ENCODE peak calls at places on chromosomes 5 and 9, in six cellular contexts. T, X, C, Z, W and D are unnamed samples. For H3K4me1, the result is how much of the 10 kb centered on the place peaks cover.

GRCh38 chr9:37936965-37937364 is 33.0 kb upstream of the SLC25A51 start:
- DNase-seq in T (no peak), X (no peak), C (no peak), Z (no peak), W (no peak), D (no peak)

GRCh38 chr5:170651902-170652301 is 131.6 kb upstream of the GABRP start:
- DNase-seq in T (no peak), X (peak), C (no peak), Z (no peak), W (no peak), D (no peak)

GRCh38 chr5:124735169-124735858 is 11.1 kb downstream of the ZNF608 start:
- DNase-seq in T (no peak), X (no peak), C (no peak), Z (peak), W (no peak), D (peak)

GRCh38 chr9:13719981-13720380 is 440.5 kb upstream of the MPDZ start:
- DNase-seq in T (no peak), X (no peak), C (no peak), Z (no peak), W (no peak), D (no peak)

GRCh38 chr9:84481819-84482218 is 141.3 kb upstream of the SLC28A3 start:
- DNase-seq in T (no peak), X (no peak), C (no peak), Z (no peak), W (no peak), D (no peak)

GRCh38 chr5:23289162-23289561 is 218.2 kb upstream of the PRDM9 start:
- DNase-seq in T (no peak), X (no peak), C (no peak), Z (no peak), W (no peak), D (no peak)

GRCh38 chr9:121305269-121305994 is 37.5 kb downstream of the GSN start:
- DNase-seq in T (no peak), X (peak), C (peak), Z (peak), W (peak), D (peak)

GRCh38 chr5:60843693-60844428 is at the start of gene ELOVL7:
- DNase-seq in T (peak), X (peak), C (peak), Z (peak), W (no peak), D (peak)

GRCh38 chr9:16134351-16134750 is 581.5 kb downstream of the CCDC171 start:
- DNase-seq in T (no peak), X (no peak), C (no peak), Z (no peak), W (no peak), D (no peak)

GRCh38 chr5:178520851-178521250 is 69.3 kb downstream of the COL23A1 start:
- DNase-seq in T (no peak), X (no peak), C (no peak), Z (no peak), W (no peak), D (no peak)

GRCh38 chr5:56359809-56360685 is 126.9 kb upstream of the ANKRD55 start:
- DNase-seq in T (no peak), X (no peak), C (no peak), Z (no peak), W (no peak), D (no peak)

GRCh38 chr5:28473531-28474107 is 1435.2 kb upstream of the CDH9 start:
- DNase-seq in T (no peak), X (no peak), C (no peak), Z (no peak), W (no peak), D (no peak)

GRCh38 chr5:116359575-116359974 is 215.0 kb downstream of the SEMA6A start:
- DNase-seq in T (no peak), X (no peak), C (no peak), Z (no peak), W (no peak), D (no peak)

GRCh38 chr5:55343609-55344008 is 35.8 kb downstream of the MTREX start:
- DNase-seq in T (no peak), X (no peak), C (no peak), Z (no peak), W (no peak), D (no peak)

GRCh38 chr5:4639959-4640358 is 500.2 kb upstream of the ADAMTS16 start:
- DNase-seq in T (no peak), X (no peak), C (no peak), Z (no peak), W (no peak), D (no peak)

GRCh38 chr5:147223951-147224791 is 10.7 kb upstream of the STK32A start:
- DNase-seq in T (no peak), X (no peak), C (peak), Z (no peak), W (no peak), D (peak)

GRCh38 chr9:37229882-37230482 is 109.6 kb downstream of the ZCCHC7 start:
- DNase-seq in T (peak), X (no peak), C (no peak), Z (no peak), W (no peak), D (no peak)

GRCh38 chr5:54049144-54049543 is 261.2 kb downstream of the ARL15 start:
- DNase-seq in T (no peak), X (no peak), C (no peak), Z (no peak), W (no peak), D (no peak)

GRCh38 chr9:86525182-86525581 is 171.0 kb upstream of the TUT7 start:
- DNase-seq in T (no peak), X (no peak), C (no peak), Z (no peak), W (no peak), D (no peak)

GRCh38 chr5:126000533-126000932 is 422.7 kb upstream of the GRAMD2B start:
- DNase-seq in T (no peak), X (no peak), C (no peak), Z (no peak), W (no peak), D (no peak)

GRCh38 chr9:115517335-115518075 is 399.5 kb upstream of the TNC start:
- DNase-seq in T (no peak), X (no peak), C (no peak), Z (no peak), W (no peak), D (no peak)

GRCh38 chr5:71757590-71758543 is 38.8 kb downstream of the CARTPT start:
- DNase-seq in T (peak), X (peak), C (peak), Z (peak), W (peak), D (peak)

GRCh38 chr9:132543251-132543650 is 39.2 kb upstream of the BARHL1 start:
- DNase-seq in T (no peak), X (no peak), C (no peak), Z (no peak), W (no peak), D (peak)

GRCh38 chr5:133753856-133754255 is 141.5 kb upstream of the FSTL4 start:
- DNase-seq in T (no peak), X (no peak), C (no peak), Z (no peak), W (no peak), D (no peak)

GRCh38 chr5:17415282-17415681 is 82.7 kb upstream of the TAF11L2 start:
- DNase-seq in T (no peak), X (no peak), C (no peak), Z (no peak), W (no peak), D (no peak)

DNA sequence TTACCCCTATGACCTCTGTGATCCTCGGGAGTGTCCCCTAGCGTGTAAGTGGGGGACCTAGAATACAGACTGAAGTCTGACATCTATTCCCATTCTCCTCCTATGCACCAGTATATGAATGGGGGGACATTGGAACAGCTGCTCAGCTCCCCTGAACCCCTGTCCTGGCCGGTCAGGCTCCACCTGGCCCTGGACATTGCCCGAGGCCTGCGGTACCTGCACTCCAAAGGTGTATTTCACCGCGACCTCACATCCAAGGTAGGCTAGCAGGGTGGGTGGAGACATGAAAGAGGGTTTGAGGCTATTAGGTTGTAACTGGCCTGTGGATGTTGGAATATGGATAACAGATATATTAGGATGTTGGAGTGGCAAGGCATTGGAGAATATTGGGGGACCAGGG is 1.7 kb downstream of the TESK1 start:
- DNase-seq in T (no peak), X (no peak), C (no peak), Z (no peak), W (no peak), D (no peak)
- H3K4me3 ChIP-seq in T (no peak), X (no peak), C (no peak), Z (peak), W (peak), D (no peak)

GRCh38 chr9:98773721-98774120 is 22.6 kb downstream of the ANKS6 start:
- DNase-seq in T (no peak), X (no peak), C (no peak), Z (no peak), W (no peak), D (no peak)
- TF ChIP-seq CTCF in T (no peak), X (no peak), C (no peak), Z (no peak), W (no peak), D (no peak)

GRCh38 chr5:73654171-73654811 is 28.3 kb downstream of the ARHGEF28 start:
- DNase-seq in T (peak), X (no peak), C (no peak), Z (no peak), W (no peak), D (no peak)

GRCh38 chr5:73654861-73655318 is 28.9 kb downstream of the ARHGEF28 start:
- DNase-seq in T (no peak), X (no peak), C (no peak), Z (no peak), W (no peak), D (no peak)

GRCh38 chr5:73652391-73652790 is 26.4 kb downstream of the ARHGEF28 start:
- DNase-seq in T (peak), X (no peak), C (no peak), Z (no peak), W (no peak), D (peak)

GRCh38 chr5:73649926-73650325 is 23.9 kb downstream of the ARHGEF28 start:
- DNase-seq in T (no peak), X (no peak), C (no peak), Z (no peak), W (no peak), D (no peak)

GRCh38 chr5:73655521-73656160 is 29.6 kb downstream of the ARHGEF28 start:
- DNase-seq in T (no peak), X (no peak), C (no peak), Z (no peak), W (no peak), D (no peak)
- H3K4me1 ChIP-seq in T (half or more), X (under half), C (under half), Z (under half), W (under half), D (under half)

DNA sequence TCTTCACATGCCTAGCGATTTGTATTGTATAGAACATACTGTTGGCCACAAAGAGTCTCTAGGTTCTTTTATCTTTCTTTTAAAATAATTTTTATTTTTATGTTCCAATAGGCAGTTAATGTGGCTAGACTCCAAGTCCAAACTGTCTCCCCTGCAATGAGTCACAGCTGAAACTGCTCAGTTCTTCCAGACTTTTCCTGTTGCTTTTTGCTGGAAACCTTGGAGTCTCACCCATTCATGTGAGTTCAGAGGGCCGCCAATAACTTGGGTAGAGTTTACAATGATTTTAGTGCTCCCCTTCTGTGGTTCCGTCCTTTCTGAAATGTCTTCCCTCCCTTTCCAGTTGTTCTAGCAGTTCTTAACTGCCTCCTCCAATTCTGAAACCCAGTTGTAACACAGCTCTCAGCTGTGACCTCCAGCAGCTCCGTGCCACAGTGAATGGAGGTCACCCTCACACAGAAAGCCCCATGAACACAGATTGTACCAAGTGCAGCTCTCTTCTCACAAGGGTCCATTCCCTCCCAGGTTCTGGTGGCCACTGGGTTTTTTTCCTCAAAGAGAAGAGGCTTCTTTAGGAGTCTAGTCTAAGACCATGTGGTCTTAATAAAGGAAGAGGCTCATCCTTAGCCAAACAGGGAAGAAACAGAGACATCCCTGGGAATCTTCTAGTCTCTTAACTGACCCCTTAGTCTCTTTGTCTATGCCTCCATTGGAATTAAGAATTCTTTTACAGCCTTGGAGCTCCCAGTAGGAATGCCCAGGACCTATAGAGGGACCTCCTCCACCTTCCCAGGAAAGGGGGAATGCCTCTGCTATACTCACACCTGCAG is 198.5 kb downstream of the SPOCK1 start:
- DNase-seq in T (no peak), X (no peak), C (no peak), Z (no peak), W (no peak), D (no peak)
- H3K4me3 ChIP-seq in T (no peak), X (no peak), C (no peak), Z (no peak), W (no peak), D (no peak)

GRCh38 chr9:4327504-4328191 is 27.8 kb upstream of the GLIS3 start:
- DNase-seq in T (peak), X (no peak), C (no peak), Z (no peak), W (no peak), D (no peak)
- TF ChIP-seq CTCF in T (no peak), X (no peak), C (no peak), Z (no peak), W (no peak), D (no peak)

DNA sequence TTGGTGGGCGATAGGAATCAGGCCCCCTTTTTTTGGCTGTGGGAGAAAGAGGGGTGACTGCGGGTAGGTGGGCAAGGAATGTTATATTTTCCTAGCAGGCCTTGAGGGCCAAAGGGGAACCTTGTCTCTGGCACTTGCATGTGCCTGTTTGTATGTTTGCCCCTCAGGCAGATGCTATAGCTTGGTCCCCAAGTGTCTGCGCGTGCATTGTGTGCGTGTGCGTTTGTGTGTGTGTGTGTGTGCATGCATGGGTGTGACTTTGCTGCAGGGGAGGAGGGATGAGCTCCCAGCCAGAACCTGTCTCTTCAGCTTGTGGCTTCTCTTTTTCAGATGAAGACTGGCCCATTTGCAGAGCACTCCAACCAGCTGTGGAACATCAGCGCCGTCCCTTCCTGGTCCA is 30.9 kb downstream of the PTPA start:
- DNase-seq in T (no peak), X (no peak), C (no peak), Z (no peak), W (no peak), D (no peak)
- H3K4me1 ChIP-seq in T (half or more), X (under half), C (half or more), Z (half or more), W (half or more), D (half or more)

GRCh38 chr9:136726631-136727191 is 14.3 kb downstream of the DIPK1B start:
- DNase-seq in T (peak), X (peak), C (no peak), Z (no peak), W (no peak), D (peak)

GRCh38 chr9:136725612-136726011 is 13.2 kb downstream of the DIPK1B start:
- DNase-seq in T (no peak), X (no peak), C (no peak), Z (no peak), W (no peak), D (no peak)

GRCh38 chr9:136724772-136725171 is 12.4 kb downstream of the DIPK1B start:
- DNase-seq in T (no peak), X (no peak), C (no peak), Z (no peak), W (no peak), D (no peak)

GRCh38 chr9:136728080-136728547 is 14.6 kb downstream of the LCN10 start:
- DNase-seq in T (peak), X (peak), C (peak), Z (peak), W (peak), D (peak)

DNA sequence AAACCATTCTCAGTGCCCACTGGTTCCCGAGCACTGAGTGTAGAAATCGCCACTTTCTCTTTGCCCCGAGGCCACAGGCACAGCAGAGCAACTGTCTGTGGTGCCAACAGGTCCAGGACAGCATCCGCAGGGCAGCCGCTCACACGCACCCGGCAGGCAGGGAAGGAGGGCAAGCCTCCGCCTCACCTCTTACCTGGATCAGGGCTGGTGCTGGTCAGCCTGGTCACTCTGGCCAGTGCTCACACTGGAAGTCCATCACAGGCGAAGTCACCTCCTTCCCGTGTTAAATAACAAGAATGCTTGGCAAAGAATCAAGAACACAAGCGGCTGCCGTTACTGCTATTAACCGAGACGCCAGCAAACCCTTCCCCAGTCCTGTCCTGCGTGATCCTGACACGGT is 13.7 kb downstream of the DIPK1B start:
- DNase-seq in T (no peak), X (no peak), C (no peak), Z (no peak), W (no peak), D (no peak)
- H3K4me3 ChIP-seq in T (peak), X (peak), C (peak), Z (peak), W (peak), D (no peak)

DNA sequence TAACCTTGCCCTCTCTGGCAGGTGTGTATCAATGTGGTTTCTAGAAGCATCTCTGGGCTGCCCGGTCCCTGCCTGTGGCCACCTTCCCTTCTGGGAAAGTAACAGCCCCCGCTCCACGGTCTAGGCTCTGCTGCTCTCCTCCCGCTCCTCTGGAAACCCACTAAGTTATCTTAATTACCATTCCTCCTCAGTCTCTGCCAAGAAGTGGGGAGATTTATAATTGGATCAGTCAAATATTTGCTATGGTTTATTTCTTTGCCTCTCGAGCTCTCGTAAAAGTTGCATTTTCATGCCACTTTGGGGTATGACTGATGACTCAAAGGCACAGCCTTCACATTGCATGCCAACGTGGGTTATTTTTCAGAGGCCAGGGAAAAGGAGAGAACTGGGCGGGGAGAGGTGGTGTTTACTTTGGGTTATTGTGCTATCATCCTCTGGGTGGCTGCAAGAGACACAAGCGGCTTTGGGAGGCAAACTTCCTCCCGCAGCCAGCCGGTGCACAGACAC is 205.3 kb upstream of the WWC1 start:
- DNase-seq in T (peak), X (no peak), C (no peak), Z (no peak), W (no peak), D (no peak)
- TF ChIP-seq CTCF in T (no peak), X (no peak), C (no peak), Z (no peak), W (no peak), D (no peak)